ENCODE peak calls at places on chromosomes 6 and 20, in six cellular contexts. Y is Peyer's patch, X is endothelial cell of umbilical vein, E is ovary, S is sigmoid colon, U is mesendoderm. B is an unnamed sample.

GRCh38 chr6:28496099-28496779 is 19.4 kb downstream of the GPX6 start:
- DNase-seq in Y (no peak), X (no peak), E (no peak), S (no peak), U (peak; percentile 22), B (no peak)

GRCh38 chr6:42315991-42316378 is 98.3 kb upstream of the MRPS10 start:
- DNase-seq in Y (no peak), X (peak; percentile 82), E (no peak), S (no peak), U (peak; percentile 96), B (no peak)

GRCh38 chr20:2402271-2402980 is 21.7 kb downstream of the TGM6 start:
- DNase-seq in Y (no peak), X (peak; percentile 40), E (no peak), S (peak; percentile 6), U (peak; percentile 33), B (no peak)

GRCh38 chr6:7216941-7217621 is 95.9 kb downstream of the SSR1 start:
- DNase-seq in Y (no peak), X (no peak), E (no peak), S (no peak), U (peak; percentile 92), B (no peak)

GRCh38 chr6:161168281-161168891 is 105.5 kb downstream of the AGPAT4 start:
- DNase-seq in Y (no peak), X (peak; percentile 84), E (no peak), S (no peak), U (peak; percentile 95), B (no peak)

GRCh38 chr20:301886-302848 is 4.8 kb downstream of the ZCCHC3 start:
- DNase-seq in Y (no peak), X (no peak), E (no peak), S (no peak), U (peak; percentile 77), B (no peak)

GRCh38 chr6:310671-311070 is 18.4 kb downstream of the DUSP22 start:
- DNase-seq in Y (no peak), X (no peak), E (no peak), S (no peak), U (no peak), B (no peak)

GRCh38 chr6:1025821-1026220 is 286.1 kb upstream of the FOXQ1 start:
- DNase-seq in Y (no peak), X (no peak), E (no peak), S (no peak), U (no peak), B (no peak)

GRCh38 chr20:5636841-5637240 is 113.4 kb upstream of the SHLD1 start:
- DNase-seq in Y (no peak), X (no peak), E (no peak), S (no peak), U (no peak), B (no peak)

GRCh38 chr6:136608991-136609390 is 58.8 kb upstream of the MAP7 start:
- DNase-seq in Y (no peak), X (peak; percentile 38), E (no peak), S (no peak), U (no peak), B (no peak)

GRCh38 chr20:22243063-22243462 is 341.3 kb downstream of the FOXA2 start:
- DNase-seq in Y (no peak), X (no peak), E (no peak), S (no peak), U (no peak), B (no peak)

GRCh38 chr6:98107801-98108200 is 726.6 kb upstream of the POU3F2 start:
- DNase-seq in Y (no peak), X (no peak), E (no peak), S (no peak), U (no peak), B (no peak)

GRCh38 chr20:46487628-46488027 is 25.7 kb downstream of the ZNF334 start:
- DNase-seq in Y (no peak), X (no peak), E (no peak), S (no peak), U (no peak), B (no peak)

GRCh38 chr6:7341271-7341670 is 28.3 kb upstream of the SSR1 start:
- DNase-seq in Y (no peak), X (no peak), E (no peak), S (no peak), U (no peak), B (no peak)

GRCh38 chr20:43723735-43724134 is 3.1 kb downstream of the GTSF1L start:
- DNase-seq in Y (no peak), X (no peak), E (no peak), S (no peak), U (no peak), B (no peak)

GRCh38 chr20:5127204-5127858 is 523 bp downstream of the CDS2 start:
- DNase-seq in Y (peak; percentile 64), X (peak; percentile 56), E (peak; percentile 42), S (peak; percentile 80), U (peak; percentile 85), B (peak; percentile 81)

GRCh38 chr6:41092421-41093140 is 19.8 kb downstream of the NFYA start:
- DNase-seq in Y (no peak), X (peak; percentile 36), E (no peak), S (no peak), U (peak; percentile 25), B (no peak)

GRCh38 chr6:169752074-169752623 is 727 bp downstream of the ERMARD start:
- DNase-seq in Y (no peak), X (no peak), E (no peak), S (no peak), U (peak; percentile 79), B (no peak)

GRCh38 chr20:60813066-60813465 is 439.0 kb upstream of the CDH4 start:
- DNase-seq in Y (no peak), X (no peak), E (no peak), S (no peak), U (no peak), B (no peak)

GRCh38 chr6:97392735-97393134 is 109.7 kb upstream of the MMS22L start:
- DNase-seq in Y (no peak), X (no peak), E (no peak), S (no peak), U (no peak), B (no peak)

GRCh38 chr6:91572855-91573254 is 986.0 kb upstream of the MAP3K7 start:
- DNase-seq in Y (no peak), X (no peak), E (no peak), S (no peak), U (no peak), B (no peak)

GRCh38 chr6:133393891-133394290 is 152.7 kb downstream of the EYA4 start:
- DNase-seq in Y (no peak), X (no peak), E (no peak), S (no peak), U (no peak), B (no peak)

GRCh38 chr6:133390168-133390567 is 149.0 kb downstream of the EYA4 start:
- DNase-seq in Y (no peak), X (no peak), E (no peak), S (no peak), U (no peak), B (no peak)

GRCh38 chr6:133394630-133395029 is 153.5 kb downstream of the EYA4 start:
- DNase-seq in Y (no peak), X (no peak), E (no peak), S (no peak), U (no peak), B (no peak)

GRCh38 chr6:133392641-133393040 is 151.5 kb downstream of the EYA4 start:
- DNase-seq in Y (no peak), X (no peak), E (no peak), S (no peak), U (no peak), B (no peak)

GRCh38 chr6:133392015-133392414 is 150.9 kb downstream of the EYA4 start:
- DNase-seq in Y (no peak), X (no peak), E (no peak), S (no peak), U (no peak), B (no peak)
- H3K27ac ChIP-seq in Y (no peak overlapping the region), X (no peak overlapping the region), E (no peak overlapping the region), S (no peak overlapping the region), U (no peak overlapping the region), B (no peak overlapping the region)

GRCh38 chr6:142313284-142313683 is 11.5 kb downstream of the ADGRG6 start:
- DNase-seq in Y (no peak), X (peak; percentile 77), E (no peak), S (no peak), U (no peak), B (no peak)

GRCh38 chr6:142322066-142322465 is 20.3 kb downstream of the ADGRG6 start:
- DNase-seq in Y (no peak), X (no peak), E (no peak), S (no peak), U (no peak), B (no peak)

GRCh38 chr6:142318714-142319113 is 16.9 kb downstream of the ADGRG6 start:
- DNase-seq in Y (no peak), X (no peak), E (no peak), S (no peak), U (no peak), B (no peak)

GRCh38 chr6:142321451-142321850 is 19.6 kb downstream of the ADGRG6 start:
- DNase-seq in Y (no peak), X (no peak), E (no peak), S (no peak), U (no peak), B (no peak)

GRCh38 chr6:142316791-142317368 is 15.1 kb downstream of the ADGRG6 start:
- DNase-seq in Y (no peak), X (no peak), E (no peak), S (no peak), U (no peak), B (no peak)
- H3K27ac ChIP-seq in Y (no peak overlapping the region), X (no peak overlapping the region), E (no peak overlapping the region), S (no peak overlapping the region), U (no peak overlapping the region), B (no peak overlapping the region)

DNA sequence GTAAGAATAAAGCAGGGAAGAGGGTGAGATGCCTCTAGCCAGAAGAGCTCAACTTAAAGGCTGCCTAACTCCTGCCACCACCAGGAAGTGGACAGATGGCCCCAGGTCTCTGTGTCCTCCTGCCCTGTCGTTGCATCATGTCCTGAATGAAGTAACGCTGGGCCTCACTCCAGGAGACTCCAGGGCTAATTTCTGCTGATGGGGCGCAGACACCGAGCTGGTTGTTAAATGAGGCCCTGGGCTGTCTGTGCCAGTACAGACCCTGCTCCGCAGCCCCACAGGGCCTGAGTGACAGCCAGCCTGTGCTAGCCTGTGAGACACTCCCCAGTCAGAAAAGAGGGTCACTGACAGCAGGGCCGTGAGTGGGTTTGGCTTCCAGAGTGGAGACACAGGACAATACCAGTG is 6.5 kb downstream of the IP6K3 start:
- DNase-seq in Y (no peak), X (no peak), E (no peak), S (no peak), U (no peak), B (no peak)
- H3K27ac ChIP-seq in Y (peak overlapping the region; percentile 9), X (no peak overlapping the region), E (no peak overlapping the region), S (no peak overlapping the region), U (no peak overlapping the region), B (no peak overlapping the region)

GRCh38 chr6:35893246-35893645 is 27.7 kb downstream of the SRPK1 start:
- DNase-seq in Y (no peak), X (no peak), E (no peak), S (no peak), U (peak; percentile 15), B (no peak)

GRCh38 chr6:35897486-35897885 is 23.4 kb downstream of the SRPK1 start:
- DNase-seq in Y (no peak), X (no peak), E (no peak), S (no peak), U (no peak), B (no peak)

GRCh38 chr6:35896228-35896627 is 24.7 kb downstream of the SRPK1 start:
- DNase-seq in Y (no peak), X (no peak), E (no peak), S (no peak), U (no peak), B (no peak)

GRCh38 chr6:35897036-35897435 is 23.9 kb downstream of the SRPK1 start:
- DNase-seq in Y (no peak), X (no peak), E (no peak), S (no peak), U (no peak), B (no peak)

GRCh38 chr6:35895560-35895959 is 25.3 kb downstream of the SRPK1 start:
- DNase-seq in Y (no peak), X (no peak), E (no peak), S (no peak), U (peak; percentile 58), B (no peak)
- H3K27ac ChIP-seq in Y (no peak overlapping the region), X (no peak overlapping the region), E (no peak overlapping the region), S (no peak overlapping the region), U (no peak overlapping the region), B (no peak overlapping the region)

B was measured in pancreas.